ENCODE peak calls at places on chromosome 19, in five cellular contexts. One of them, this sample, is unnamed.

GRCh38 chr19:19488875-19489690 is 26.3 kb downstream of the TSSK6 start:
- DNase-seq in adrenal gland: peak; percentile 96
- DNase-seq in IMR-90: peak; percentile 96
- DNase-seq in heart left ventricle: peak; percentile 84
- DNase-seq in breast epithelium: peak; percentile 79
- DNase-seq in this sample: peak; percentile 66

GRCh38 chr19:55620951-55621672 is 3.3 kb downstream of the ZNF784 start:
- DNase-seq in adrenal gland: peak; percentile 54
- DNase-seq in IMR-90: no peak
- DNase-seq in heart left ventricle: no peak
- DNase-seq in breast epithelium: no peak
- DNase-seq in this sample: no peak

GRCh38 chr19:44142014-44142523 is 715 bp downstream of the ZNF234 start:
- DNase-seq in adrenal gland: no peak
- DNase-seq in IMR-90: peak; percentile 42
- DNase-seq in heart left ventricle: no peak
- DNase-seq in breast epithelium: no peak
- DNase-seq in this sample: no peak

GRCh38 chr19:47230122-47230920 is 678 bp downstream of the BBC3 start:
- DNase-seq in adrenal gland: peak; percentile 77
- DNase-seq in IMR-90: peak; percentile 18
- DNase-seq in heart left ventricle: peak; percentile 71
- DNase-seq in breast epithelium: peak; percentile 61
- DNase-seq in this sample: peak; percentile 61

GRCh38 chr19:50909240-50910070 is 1.7 kb downstream of the KLK4 start:
- DNase-seq in adrenal gland: no peak
- DNase-seq in IMR-90: no peak
- DNase-seq in heart left ventricle: no peak
- DNase-seq in breast epithelium: peak; percentile 44
- DNase-seq in this sample: peak; percentile 31

GRCh38 chr19:11446652-11447301 is 11.3 kb downstream of the PRKCSH start:
- DNase-seq in adrenal gland: peak; percentile 69
- DNase-seq in IMR-90: no peak
- DNase-seq in heart left ventricle: peak; percentile 41
- DNase-seq in breast epithelium: no peak
- DNase-seq in this sample: no peak

GRCh38 chr19:55116232-55117062 is 990 bp downstream of the PPP1R12C start:
- DNase-seq in adrenal gland: peak; percentile 87
- DNase-seq in IMR-90: peak; percentile 66
- DNase-seq in heart left ventricle: peak; percentile 81
- DNase-seq in breast epithelium: peak; percentile 44
- DNase-seq in this sample: no peak

GRCh38 chr19:35715981-35716734 is 1.6 kb upstream of the KMT2B start:
- DNase-seq in adrenal gland: peak; percentile 81
- DNase-seq in IMR-90: peak; percentile 30
- DNase-seq in heart left ventricle: peak; percentile 72
- DNase-seq in breast epithelium: no peak
- DNase-seq in this sample: no peak

GRCh38 chr19:48858984-48859710 is 9.3 kb downstream of the PLEKHA4 start:
- DNase-seq in adrenal gland: no peak
- DNase-seq in IMR-90: no peak
- DNase-seq in heart left ventricle: peak; percentile 33
- DNase-seq in breast epithelium: no peak
- DNase-seq in this sample: no peak

GRCh38 chr19:19155495-19156219 is 14.4 kb downstream of the MEF2B start:
- DNase-seq in adrenal gland: no peak
- DNase-seq in IMR-90: no peak
- DNase-seq in heart left ventricle: no peak
- DNase-seq in breast epithelium: no peak
- DNase-seq in this sample: no peak

GRCh38 chr19:4974855-4975469 is 6.0 kb downstream of the KDM4B start:
- DNase-seq in adrenal gland: no peak
- DNase-seq in IMR-90: no peak
- DNase-seq in heart left ventricle: no peak
- DNase-seq in breast epithelium: no peak
- DNase-seq in this sample: no peak

GRCh38 chr19:4979211-4979807 is 10.4 kb downstream of the KDM4B start:
- DNase-seq in adrenal gland: no peak
- DNase-seq in IMR-90: no peak
- DNase-seq in heart left ventricle: no peak
- DNase-seq in breast epithelium: no peak
- DNase-seq in this sample: no peak

GRCh38 chr19:4980087-4980486 is 11.2 kb downstream of the KDM4B start:
- DNase-seq in adrenal gland: no peak
- DNase-seq in IMR-90: no peak
- DNase-seq in heart left ventricle: no peak
- DNase-seq in breast epithelium: no peak
- DNase-seq in this sample: no peak

GRCh38 chr19:4976412-4977298 is 7.7 kb downstream of the KDM4B start:
- DNase-seq in adrenal gland: peak; percentile 95
- DNase-seq in IMR-90: peak; percentile 98
- DNase-seq in heart left ventricle: peak; percentile 47
- DNase-seq in breast epithelium: peak; percentile 88
- DNase-seq in this sample: peak; percentile 85

GRCh38 chr19:4977299-4978174 is 8.6 kb downstream of the KDM4B start:
- DNase-seq in adrenal gland: peak; percentile 72
- DNase-seq in IMR-90: peak; percentile 95
- DNase-seq in heart left ventricle: no peak
- DNase-seq in breast epithelium: no peak
- DNase-seq in this sample: peak; percentile 31
- H3K27ac ChIP-seq in adrenal gland: peak overlapping the region; percentile 91
- H3K27ac ChIP-seq in IMR-90: peak overlapping the region; percentile 81
- H3K27ac ChIP-seq in heart left ventricle: peak overlapping the region; percentile 67
- H3K27ac ChIP-seq in breast epithelium: peak overlapping the region; percentile 90
- H3K27ac ChIP-seq in this sample: peak overlapping the region; percentile 64

DNA sequence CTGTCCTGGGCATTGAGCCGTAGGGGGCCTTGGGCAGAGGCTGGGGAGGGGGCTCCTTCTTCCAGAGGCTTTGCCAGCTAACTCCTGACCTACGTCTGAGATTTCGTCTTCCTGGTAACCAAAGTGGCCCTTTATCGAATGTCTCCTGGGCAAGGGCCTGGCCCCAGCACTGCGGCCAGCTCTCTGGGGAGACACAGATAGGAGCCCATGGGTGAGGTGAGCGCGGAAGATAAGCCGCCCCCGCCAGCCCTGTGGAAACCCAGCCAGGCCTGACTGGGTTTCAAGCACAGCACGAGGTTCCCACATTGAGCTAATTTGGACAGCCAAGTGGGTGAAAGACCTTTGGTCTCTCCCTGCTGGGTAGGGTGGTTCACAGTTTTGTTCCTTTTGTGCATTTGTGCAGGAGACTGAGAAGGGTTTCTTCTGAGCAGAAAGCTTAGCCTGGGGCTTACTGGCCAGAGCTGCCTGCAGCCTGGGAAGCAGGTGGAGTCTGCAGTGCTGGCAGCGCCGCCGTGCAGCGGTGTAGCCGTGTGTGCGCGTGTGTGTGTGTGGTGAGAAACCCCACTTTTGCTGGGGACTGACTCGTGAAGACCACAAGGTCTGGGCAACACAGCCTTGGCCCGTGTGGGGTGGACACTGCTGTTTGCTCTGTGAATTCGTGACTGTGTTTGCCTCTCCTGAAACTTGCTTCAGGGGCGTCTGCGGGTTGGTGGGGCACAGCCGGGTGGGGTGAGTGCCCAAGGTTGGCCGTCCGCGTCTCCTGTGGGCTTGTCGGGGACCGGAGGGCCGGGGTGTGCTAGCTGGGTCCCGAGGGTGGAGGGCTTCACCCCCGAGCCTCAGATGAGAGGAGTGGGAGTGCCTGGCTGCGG is 2.5 kb downstream of the BSG start:
- DNase-seq in adrenal gland: no peak
- DNase-seq in IMR-90: peak; percentile 59
- DNase-seq in heart left ventricle: peak; percentile 74
- DNase-seq in breast epithelium: no peak
- DNase-seq in this sample: no peak
- TF ChIP-seq POLR2A in adrenal gland: no peak
- TF ChIP-seq POLR2A in IMR-90: no peak
- TF ChIP-seq POLR2A in heart left ventricle: peak; percentile 42
- TF ChIP-seq POLR2A in breast epithelium: no peak
- TF ChIP-seq POLR2A in this sample: no peak

DNA sequence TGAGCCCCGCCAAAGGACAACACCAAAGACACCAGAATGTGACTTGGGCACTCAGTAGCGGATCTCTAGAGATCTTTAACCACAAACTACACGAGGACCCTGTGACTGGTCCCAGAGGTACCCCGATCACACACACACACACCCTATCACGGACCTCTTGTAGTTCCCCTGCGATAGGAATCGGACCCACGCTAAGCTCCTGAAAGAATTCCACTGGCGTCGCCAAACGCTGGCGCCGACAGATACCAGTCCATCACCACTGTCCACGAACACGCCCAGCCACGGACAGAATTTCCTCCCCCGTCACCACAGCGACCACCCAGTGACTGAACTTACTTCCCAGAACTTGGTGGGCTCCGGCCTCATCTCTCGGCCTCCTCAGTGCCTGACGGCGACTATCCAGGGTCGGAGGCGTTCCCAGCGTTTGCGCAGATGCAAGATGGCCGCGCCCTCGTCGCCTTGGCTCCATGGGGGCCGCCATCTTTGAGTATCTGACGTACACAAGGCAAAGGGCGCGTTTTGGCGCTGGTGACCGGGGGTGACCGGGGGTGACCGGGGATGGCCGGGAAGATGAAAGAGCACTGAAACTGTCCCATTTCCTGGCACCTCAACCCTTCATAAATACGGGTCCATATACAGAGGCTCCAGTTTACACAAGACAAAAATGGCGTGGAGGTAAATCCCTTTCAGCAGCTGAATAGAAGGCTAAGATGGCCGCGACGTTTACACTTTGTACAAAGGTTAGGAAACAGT is at the start of gene ZNF615:
- DNase-seq in adrenal gland: peak; percentile 94
- DNase-seq in IMR-90: peak; percentile 80
- DNase-seq in heart left ventricle: peak; percentile 92
- DNase-seq in breast epithelium: peak; percentile 84
- DNase-seq in this sample: peak; percentile 75
- H3K9me3 ChIP-seq in adrenal gland: no peaks in the 10 kb centered on the region
- H3K9me3 ChIP-seq in IMR-90: peaks cover 1% of the 10 kb centered on the region
- H3K9me3 ChIP-seq in heart left ventricle: peaks cover 25% of the 10 kb centered on the region
- H3K9me3 ChIP-seq in breast epithelium: peaks cover 37% of the 10 kb centered on the region
- H3K9me3 ChIP-seq in this sample: no peaks in the 10 kb centered on the region

GRCh38 chr19:40735003-40735771 is 15.1 kb downstream of the ACTMAP start:
- DNase-seq in adrenal gland: no peak
- DNase-seq in IMR-90: no peak
- DNase-seq in heart left ventricle: no peak
- DNase-seq in breast epithelium: no peak
- DNase-seq in this sample: no peak
- H3K27ac ChIP-seq in adrenal gland: no peak overlapping the region
- H3K27ac ChIP-seq in IMR-90: no peak overlapping the region
- H3K27ac ChIP-seq in heart left ventricle: no peak overlapping the region
- H3K27ac ChIP-seq in breast epithelium: no peak overlapping the region
- H3K27ac ChIP-seq in this sample: no peak overlapping the region

GRCh38 chr19:17511724-17512573 is 500 bp downstream of the PGLS start:
- DNase-seq in adrenal gland: peak; percentile 93
- DNase-seq in IMR-90: peak; percentile 75
- DNase-seq in heart left ventricle: peak; percentile 92
- DNase-seq in breast epithelium: peak; percentile 75
- DNase-seq in this sample: peak; percentile 65
- TF ChIP-seq POLR2A in adrenal gland: no peak
- TF ChIP-seq POLR2A in IMR-90: no peak
- TF ChIP-seq POLR2A in heart left ventricle: peak; percentile 31
- TF ChIP-seq POLR2A in breast epithelium: no peak
- TF ChIP-seq POLR2A in this sample: no peak

DNA sequence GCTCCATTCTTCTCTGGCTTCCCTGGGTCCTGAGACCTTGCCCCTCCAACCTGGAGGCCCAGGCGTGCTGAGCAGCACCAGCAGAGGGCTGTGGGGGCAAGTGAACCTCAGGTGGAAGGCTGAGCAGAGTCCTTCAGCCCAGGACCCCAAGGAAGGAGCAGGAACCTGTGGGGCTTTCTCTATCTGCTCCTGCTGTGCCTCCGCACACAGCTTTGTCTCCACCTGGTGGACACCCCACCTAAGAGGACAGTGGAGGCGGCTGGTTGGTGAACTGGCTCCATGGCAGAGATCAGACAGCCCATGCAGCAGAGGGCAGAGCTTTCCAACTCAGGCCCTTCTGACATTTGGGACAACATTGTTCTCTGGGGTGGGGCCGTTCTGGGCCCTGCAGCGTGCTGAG is 19.7 kb downstream of the ZFR2 start:
- DNase-seq in adrenal gland: no peak
- DNase-seq in IMR-90: no peak
- DNase-seq in heart left ventricle: no peak
- DNase-seq in breast epithelium: no peak
- DNase-seq in this sample: no peak
- H3K9me3 ChIP-seq in adrenal gland: no peaks in the 10 kb centered on the region
- H3K9me3 ChIP-seq in IMR-90: peaks cover 15% of the 10 kb centered on the region
- H3K9me3 ChIP-seq in heart left ventricle: peaks cover 17% of the 10 kb centered on the region
- H3K9me3 ChIP-seq in breast epithelium: peaks cover 28% of the 10 kb centered on the region
- H3K9me3 ChIP-seq in this sample: peaks cover 11% of the 10 kb centered on the region

GRCh38 chr19:2014731-2015610 is 543 bp downstream of the BTBD2 start:
- DNase-seq in adrenal gland: peak; percentile 55
- DNase-seq in IMR-90: no peak
- DNase-seq in heart left ventricle: no peak
- DNase-seq in breast epithelium: no peak
- DNase-seq in this sample: no peak
- H3K27ac ChIP-seq in adrenal gland: no peak overlapping the region
- H3K27ac ChIP-seq in IMR-90: peak overlapping the region; percentile 92
- H3K27ac ChIP-seq in heart left ventricle: peak overlapping the region; percentile 60
- H3K27ac ChIP-seq in breast epithelium: no peak overlapping the region
- H3K27ac ChIP-seq in this sample: peak overlapping the region; percentile 74

GRCh38 chr19:32971715-32972540 is at the start of the genes CEP89 and FAAP24:
- DNase-seq in adrenal gland: peak; percentile 100
- DNase-seq in IMR-90: peak; percentile 99
- DNase-seq in heart left ventricle: peak; percentile 97
- DNase-seq in breast epithelium: peak; percentile 99
- DNase-seq in this sample: peak; percentile 99
- TF ChIP-seq POLR2A in adrenal gland: no peak
- TF ChIP-seq POLR2A in IMR-90: peak; percentile 47
- TF ChIP-seq POLR2A in heart left ventricle: peak; percentile 30
- TF ChIP-seq POLR2A in breast epithelium: no peak
- TF ChIP-seq POLR2A in this sample: no peak

DNA sequence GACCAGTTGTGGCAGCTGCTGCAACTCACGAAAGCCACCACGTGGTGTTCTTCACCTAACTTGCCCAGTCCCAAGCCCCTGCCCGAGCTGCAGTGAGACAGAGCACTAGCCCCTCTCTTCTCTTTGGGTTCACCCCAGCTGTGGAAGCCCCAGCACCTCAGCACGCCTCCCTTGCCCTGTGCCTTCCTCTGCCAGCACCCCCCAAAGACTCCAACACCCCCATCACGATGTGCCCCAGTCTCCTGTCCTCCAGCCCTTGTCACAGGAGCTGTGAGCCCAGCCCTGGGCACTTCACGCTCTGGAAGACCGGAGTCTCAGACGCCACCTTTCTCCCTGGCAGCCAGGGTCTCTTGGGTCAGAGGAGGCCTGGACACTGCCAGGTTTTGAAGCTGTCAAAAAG is 2.2 kb upstream of the ZNF135 start:
- DNase-seq in adrenal gland: no peak
- DNase-seq in IMR-90: no peak
- DNase-seq in heart left ventricle: no peak
- DNase-seq in breast epithelium: no peak
- DNase-seq in this sample: no peak
- H3K9me3 ChIP-seq in adrenal gland: no peaks in the 10 kb centered on the region
- H3K9me3 ChIP-seq in IMR-90: peaks cover 51% of the 10 kb centered on the region
- H3K9me3 ChIP-seq in heart left ventricle: peaks cover 7% of the 10 kb centered on the region
- H3K9me3 ChIP-seq in breast epithelium: peaks cover 50% of the 10 kb centered on the region
- H3K9me3 ChIP-seq in this sample: peaks cover 2% of the 10 kb centered on the region

This sample was measured in tibial nerve.